ENCODE peak calls at places on chromosomes 4 and X, in six cellular contexts. O is MM.1S, M is IMR-90, A is colonic mucosa, B is tibial nerve, G is heart left ventricle. R is an unnamed sample.
A peak's percentile ranks its signal among the peaks of the same experiment; 100 is the strongest.

GRCh38 chr4:26860922-26861433 is 337 bp downstream of the STIM2 start:
- DNase-seq in O (no peak), A (peak; percentile 29), M (peak; percentile 44), G (peak; percentile 62), B (no peak), R (peak; percentile 81)

GRCh38 chrX:151703487-151703886 is 8.2 kb downstream of the PRRG3 start:
- DNase-seq in G (peak; percentile 77), B (no peak), A (no peak), M (no peak), O (no peak), R (no peak)

GRCh38 chrX:1053072-1053471 is 159.4 kb downstream of the CRLF2 start:
- DNase-seq in M (no peak), O (no peak), G (no peak), A (no peak), B (no peak), R (no peak)

GRCh38 chr4:59570850-59571476 is 1629.2 kb upstream of the ADGRL3 start:
- DNase-seq in G (no peak), A (no peak), O (peak; percentile 55), B (no peak), M (no peak), R (no peak)

GRCh38 chr4:141703497-141703896 is 67.1 kb downstream of the IL15 start:
- DNase-seq in A (no peak), G (no peak), B (no peak), M (no peak), O (no peak), R (no peak)

GRCh38 chr4:69689530-69690111 is 36.6 kb upstream of the UGT2A1 start:
- DNase-seq in G (no peak), B (peak; percentile 32), O (peak; percentile 47), A (no peak), M (peak; percentile 26), R (no peak)

GRCh38 chrX:9610774-9611392 is 146.0 kb downstream of the TBL1X start:
- DNase-seq in B (no peak), A (no peak), O (no peak), M (peak; percentile 40), G (no peak), R (no peak)

GRCh38 chr4:97774347-97774989 is 368.8 kb downstream of the STPG2 start:
- DNase-seq in G (no peak), A (no peak), M (no peak), B (no peak), O (no peak), R (no peak)

GRCh38 chrX:10310502-10310901 is 153.7 kb downstream of the CLCN4 start:
- DNase-seq in A (no peak), M (no peak), G (no peak), O (no peak), B (no peak), R (no peak)

GRCh38 chr4:3385719-3386440 is 55.9 kb upstream of the HGFAC start:
- DNase-seq in G (no peak), O (no peak), A (no peak), M (no peak), B (no peak), R (no peak)

GRCh38 chr4:57048590-57049304 is 61.4 kb downstream of the IGFBP7 start:
- DNase-seq in A (no peak), M (peak; percentile 43), B (no peak), G (no peak), O (no peak), R (no peak)

GRCh38 chrX:69031971-69032391 is 133.3 kb downstream of the PJA1 start:
- DNase-seq in A (no peak), B (no peak), O (no peak), G (no peak), M (peak; percentile 50), R (no peak)

GRCh38 chrX:65999029-65999562 is 40.8 kb downstream of the VSIG4 start:
- DNase-seq in B (no peak), M (no peak), A (no peak), O (no peak), G (no peak), R (no peak)

GRCh38 chrX:48972214-48973164 is 845 bp upstream of the KCND1 start:
- DNase-seq in G (no peak), B (peak; percentile 62), O (peak; percentile 27), M (peak; percentile 41), A (peak; percentile 53), R (no peak)

GRCh38 chr4:15197005-15197404 is 194.7 kb downstream of the CPEB2 start:
- DNase-seq in O (no peak), A (no peak), M (peak; percentile 28), G (no peak), B (no peak), R (no peak)

GRCh38 chr4:41981456-41981855 is at the start of gene DCAF4L1:
- DNase-seq in B (no peak), G (no peak), M (no peak), O (no peak), A (no peak), R (no peak)

GRCh38 chrX:34112459-34112858 is 19.7 kb downstream of the FAM47A start:
- DNase-seq in O (no peak), G (no peak), A (no peak), M (no peak), B (no peak), R (no peak)

GRCh38 chrX:11509786-11510185 is 155.9 kb downstream of the ARHGAP6 start:
- DNase-seq in G (no peak), B (no peak), M (peak; percentile 76), O (no peak), A (no peak), R (no peak)

GRCh38 chr4:186536285-186536684 is 19.1 kb downstream of the MTNR1A start:
- DNase-seq in O (no peak), G (no peak), M (no peak), A (no peak), B (no peak), R (no peak)

GRCh38 chr4:26892480-26893150 is 32.0 kb downstream of the STIM2 start:
- DNase-seq in O (no peak), M (no peak), A (no peak), B (no peak), G (no peak), R (no peak)

GRCh38 chr4:26520728-26521442 is 30.6 kb upstream of the CCKAR start:
- DNase-seq in G (no peak), B (no peak), A (no peak), O (no peak), M (peak; percentile 38), R (no peak)

GRCh38 chr4:189940178-189941004 is at the start of gene FRG1:
- DNase-seq in M (peak; percentile 93), A (peak; percentile 95), O (peak; percentile 83), B (peak; percentile 91), G (peak; percentile 97), R (peak; percentile 98)

GRCh38 chr4:177442623-177443155 is 452 bp upstream of the AGA start:
- DNase-seq in A (peak; percentile 25), M (no peak), B (peak; percentile 12), O (peak; percentile 10), G (no peak), R (no peak)

GRCh38 chr4:68337522-68337921 is 12.4 kb downstream of the YTHDC1 start:
- DNase-seq in B (no peak), O (no peak), G (no peak), A (no peak), M (no peak), R (no peak)
- H3K27ac ChIP-seq in B (no peak overlapping the region), O (no peak overlapping the region), G (no peak overlapping the region), A (no peak overlapping the region), M (no peak overlapping the region), R (no peak overlapping the region)

GRCh38 chrX:36963069-36963808 is 44.9 kb upstream of the FAM47C start:
- DNase-seq in A (no peak), O (no peak), M (no peak), G (no peak), B (no peak), R (no peak)

GRCh38 chrX:36963852-36964251 is 44.3 kb upstream of the FAM47C start:
- DNase-seq in B (no peak), A (no peak), O (no peak), M (no peak), G (no peak), R (no peak)

GRCh38 chrX:36957425-36958328 is 50.5 kb upstream of the FAM47C start:
- DNase-seq in G (no peak), A (no peak), B (no peak), O (no peak), M (no peak), R (no peak)

DNA sequence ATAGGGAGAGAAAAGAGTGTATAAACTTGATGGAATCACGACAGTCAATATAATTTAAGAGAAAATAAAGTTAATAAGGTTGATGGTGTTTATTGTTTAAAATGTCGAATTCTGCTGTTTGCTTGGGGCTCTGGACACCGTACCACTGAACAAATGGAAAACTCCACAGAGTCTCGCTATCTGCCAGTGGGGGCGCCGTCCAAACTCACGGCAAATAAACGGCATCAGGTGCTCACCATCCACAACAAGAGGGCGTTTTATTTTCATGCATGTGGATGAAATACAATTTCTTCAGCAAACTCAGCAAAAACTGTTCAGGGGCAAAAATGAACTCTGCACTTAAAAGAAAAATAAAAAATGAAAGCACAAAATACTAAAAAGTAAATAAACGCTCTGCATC is 46.6 kb upstream of the FAM47C start:
- DNase-seq in A (no peak), O (no peak), M (no peak), B (no peak), G (no peak), R (no peak)
- TF ChIP-seq CTCF in A (no peak), O (no peak), M (no peak), B (no peak), G (no peak), R (no peak)

GRCh38 chrX:40729923-40730584 is 5.3 kb downstream of the MED14 start:
- DNase-seq in G (no peak), M (no peak), O (no peak), A (peak; percentile 59), B (no peak), R (no peak)
- H3K4me3 ChIP-seq in G (no peak overlapping the region), M (no peak overlapping the region), O (no peak overlapping the region), A (no peak overlapping the region), B (no peak overlapping the region), R (no peak overlapping the region)

GRCh38 chr4:113263274-113263673 is 213.8 kb downstream of the ANK2 start:
- DNase-seq in B (no peak), G (no peak), A (no peak), M (peak; percentile 16), O (no peak), R (no peak)
- H3K27ac ChIP-seq in B (no peak overlapping the region), G (no peak overlapping the region), A (no peak overlapping the region), M (no peak overlapping the region), O (no peak overlapping the region), R (no peak overlapping the region)

DNA sequence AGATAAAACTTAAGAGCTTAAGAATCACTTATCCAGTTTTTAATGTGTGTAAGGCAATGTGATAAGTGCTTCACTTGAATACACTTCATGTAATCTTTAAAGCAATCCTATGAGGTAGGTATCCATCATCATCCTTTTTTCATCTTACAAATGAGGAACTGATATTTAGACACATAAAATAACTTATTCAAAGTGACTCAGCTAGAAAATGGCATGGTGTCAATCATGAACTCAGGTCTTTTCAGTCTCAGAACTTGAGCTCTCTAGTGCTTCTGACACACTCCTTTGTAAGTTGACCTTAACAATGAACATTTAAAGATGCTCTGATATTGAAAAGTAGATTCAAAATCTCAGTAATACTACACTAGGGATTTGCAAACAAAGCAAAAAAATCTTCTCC is 224.8 kb upstream of the TEX13C start:
- DNase-seq in M (no peak), O (no peak), A (no peak), G (no peak), B (no peak), R (no peak)
- TF ChIP-seq CTCF in M (no peak), O (no peak), A (no peak), G (no peak), B (no peak), R (no peak)

GRCh38 chrX:13285229-13285628 is 34.6 kb downstream of the ATXN3L start:
- DNase-seq in M (no peak), G (no peak), A (no peak), O (no peak), B (no peak), R (no peak)
- H3K4me3 ChIP-seq in M (no peak overlapping the region), G (no peak overlapping the region), A (no peak overlapping the region), O (no peak overlapping the region), B (no peak overlapping the region), R (no peak overlapping the region)

R was measured in coronary artery.